ENCODE peak calls at places on chromosomes 11 and 22, in six cellular contexts. I is AG09309, G is endothelial cell of umbilical vein, U is substantia nigra, O is iris pigment epithelial cell, V is Caki2. N is an unnamed sample.

GRCh38 chr11:117604349-117604995 is 192.5 kb downstream of the DSCAML1 start:
- DNase-seq in I (no peak), G (no peak), U (no peak), O (peak), V (peak), N (peak)

GRCh38 chr22:22576244-22576988 is 17.4 kb upstream of the PRAME start:
- DNase-seq in I (no peak), G (peak), U (peak), O (peak), V (peak), N (peak)

GRCh38 chr22:33747029-33747428 is 173.2 kb downstream of the LARGE1 start:
- DNase-seq in I (no peak), G (no peak), U (no peak), O (no peak), V (no peak), N (no peak)

GRCh38 chr11:19164230-19164855 is 37.4 kb downstream of the CSRP3 start:
- DNase-seq in I (no peak), G (no peak), U (no peak), O (no peak), V (no peak), N (no peak)

GRCh38 chr22:46652081-46652929 is 32.1 kb downstream of the GRAMD4 start:
- DNase-seq in I (no peak), G (peak), U (no peak), O (peak), V (no peak), N (peak)

GRCh38 chr11:23226331-23226909 is 366.1 kb upstream of the CCDC179 start:
- DNase-seq in I (no peak), G (no peak), U (no peak), O (peak), V (no peak), N (no peak)

GRCh38 chr22:38086942-38087341 is 3.0 kb upstream of the SLC16A8 start:
- DNase-seq in I (no peak), G (no peak), U (no peak), O (no peak), V (no peak), N (no peak)

GRCh38 chr22:28332410-28332809 is 347.2 kb downstream of the TTC28 start:
- DNase-seq in I (no peak), G (no peak), U (no peak), O (peak), V (no peak), N (no peak)

GRCh38 chr11:73795925-73796632 is 8.4 kb downstream of the MRPL48 start:
- DNase-seq in I (no peak), G (no peak), U (peak), O (no peak), V (peak), N (no peak)

GRCh38 chr11:74070713-74071506 is 62.0 kb upstream of the UCP3 start:
- DNase-seq in I (no peak), G (no peak), U (no peak), O (no peak), V (no peak), N (no peak)

GRCh38 chr11:326842-327580 is 6.4 kb upstream of the IFITM3 start:
- DNase-seq in I (no peak), G (peak), U (no peak), O (peak), V (no peak), N (no peak)

GRCh38 chr22:46380069-46380468 is 44.6 kb downstream of the TRMU start:
- DNase-seq in I (no peak), G (no peak), U (no peak), O (no peak), V (no peak), N (no peak)

GRCh38 chr22:24875862-24876506 is 70.0 kb downstream of the SGSM1 start:
- DNase-seq in I (no peak), G (peak), U (no peak), O (peak), V (peak), N (no peak)

GRCh38 chr22:50171319-50171964 is 911 bp downstream of the PANX2 start:
- DNase-seq in I (no peak), G (no peak), U (no peak), O (no peak), V (no peak), N (no peak)